ENCODE peak calls at places on chromosomes 3 and 15, in nine cellular contexts. One of them, this sample, is unnamed.

GRCh38 chr3:190617185-190617584 is 103.3 kb downstream of the IL1RAP start:
- DNase-seq in H1: no peak
- DNase-seq in stomach: no peak
- DNase-seq in HepG2: peak
- DNase-seq in suprapubic skin: no peak
- DNase-seq in transverse colon: peak
- DNase-seq in ovary: no peak
- DNase-seq in A549: no peak
- DNase-seq in upper lobe of left lung: no peak
- DNase-seq in this sample: peak

GRCh38 chr15:29183071-29183831 is 86.4 kb downstream of the NSMCE3 start:
- DNase-seq in H1: no peak
- DNase-seq in HepG2: no peak
- DNase-seq in suprapubic skin: no peak
- DNase-seq in transverse colon: no peak
- DNase-seq in upper lobe of left lung: no peak
- DNase-seq in ovary: no peak
- DNase-seq in A549: no peak
- DNase-seq in stomach: no peak
- DNase-seq in this sample: no peak

GRCh38 chr3:170622369-170623159 is 36.7 kb upstream of the SLC7A14 start:
- DNase-seq in stomach: no peak
- DNase-seq in H1: no peak
- DNase-seq in HepG2: no peak
- DNase-seq in upper lobe of left lung: no peak
- DNase-seq in suprapubic skin: no peak
- DNase-seq in A549: no peak
- DNase-seq in transverse colon: no peak
- DNase-seq in ovary: peak
- DNase-seq in this sample: no peak

GRCh38 chr3:195708066-195708465 is 12.7 kb upstream of the MUC20 start:
- DNase-seq in stomach: no peak
- DNase-seq in A549: no peak
- DNase-seq in ovary: no peak
- DNase-seq in HepG2: no peak
- DNase-seq in suprapubic skin: no peak
- DNase-seq in transverse colon: no peak
- DNase-seq in H1: no peak
- DNase-seq in upper lobe of left lung: no peak
- DNase-seq in this sample: no peak

GRCh38 chr3:144053121-144053520 is 81.5 kb downstream of the DIPK2A start:
- DNase-seq in HepG2: no peak
- DNase-seq in upper lobe of left lung: no peak
- DNase-seq in stomach: no peak
- DNase-seq in A549: no peak
- DNase-seq in ovary: no peak
- DNase-seq in suprapubic skin: no peak
- DNase-seq in transverse colon: no peak
- DNase-seq in H1: no peak
- DNase-seq in this sample: no peak

GRCh38 chr3:184173374-184173722 is 1.3 kb upstream of the AP2M1 start:
- DNase-seq in stomach: no peak
- DNase-seq in ovary: no peak
- DNase-seq in transverse colon: no peak
- DNase-seq in H1: no peak
- DNase-seq in suprapubic skin: no peak
- DNase-seq in HepG2: no peak
- DNase-seq in A549: no peak
- DNase-seq in upper lobe of left lung: no peak
- DNase-seq in this sample: no peak

GRCh38 chr15:82599862-82600261 is 47.3 kb downstream of the CPEB1 start:
- DNase-seq in H1: no peak
- DNase-seq in stomach: no peak
- DNase-seq in HepG2: no peak
- DNase-seq in ovary: no peak
- DNase-seq in upper lobe of left lung: no peak
- DNase-seq in A549: no peak
- DNase-seq in suprapubic skin: no peak
- DNase-seq in transverse colon: no peak
- DNase-seq in this sample: no peak

GRCh38 chr3:178182337-178182761 is 353.9 kb upstream of the KCNMB2 start:
- DNase-seq in ovary: no peak
- DNase-seq in upper lobe of left lung: no peak
- DNase-seq in HepG2: no peak
- DNase-seq in transverse colon: no peak
- DNase-seq in stomach: no peak
- DNase-seq in A549: no peak
- DNase-seq in suprapubic skin: no peak
- DNase-seq in H1: no peak
- DNase-seq in this sample: no peak

GRCh38 chr3:187795207-187795960 is 50.1 kb upstream of the BCL6 start:
- DNase-seq in suprapubic skin: no peak
- DNase-seq in HepG2: no peak
- DNase-seq in transverse colon: peak
- DNase-seq in upper lobe of left lung: peak
- DNase-seq in ovary: no peak
- DNase-seq in A549: no peak
- DNase-seq in H1: no peak
- DNase-seq in stomach: peak
- DNase-seq in this sample: no peak

GRCh38 chr3:38836561-38836960 is 20.5 kb upstream of the SCN10A start:
- DNase-seq in suprapubic skin: no peak
- DNase-seq in A549: no peak
- DNase-seq in upper lobe of left lung: peak
- DNase-seq in ovary: no peak
- DNase-seq in stomach: no peak
- DNase-seq in transverse colon: no peak
- DNase-seq in HepG2: no peak
- DNase-seq in H1: no peak
- DNase-seq in this sample: no peak

GRCh38 chr3:126618760-126619159 is 36.2 kb downstream of the TXNRD3 start:
- DNase-seq in transverse colon: no peak
- DNase-seq in ovary: no peak
- DNase-seq in HepG2: no peak
- DNase-seq in A549: no peak
- DNase-seq in upper lobe of left lung: no peak
- DNase-seq in H1: no peak
- DNase-seq in suprapubic skin: no peak
- DNase-seq in stomach: no peak
- DNase-seq in this sample: no peak

GRCh38 chr3:169153614-169154013 is 509.9 kb downstream of the MECOM start:
- DNase-seq in HepG2: no peak
- DNase-seq in transverse colon: no peak
- DNase-seq in H1: no peak
- DNase-seq in ovary: no peak
- DNase-seq in stomach: no peak
- DNase-seq in upper lobe of left lung: no peak
- DNase-seq in suprapubic skin: no peak
- DNase-seq in A549: no peak
- DNase-seq in this sample: no peak

GRCh38 chr3:136778865-136779264 is 26.7 kb upstream of the STAG1 start:
- DNase-seq in ovary: no peak
- DNase-seq in transverse colon: no peak
- DNase-seq in suprapubic skin: no peak
- DNase-seq in stomach: no peak
- DNase-seq in HepG2: no peak
- DNase-seq in A549: no peak
- DNase-seq in upper lobe of left lung: no peak
- DNase-seq in H1: no peak
- DNase-seq in this sample: no peak

GRCh38 chr15:92627014-92627413 is 28.6 kb downstream of the FAM174B start:
- DNase-seq in transverse colon: no peak
- DNase-seq in ovary: no peak
- DNase-seq in A549: no peak
- DNase-seq in upper lobe of left lung: no peak
- DNase-seq in H1: no peak
- DNase-seq in suprapubic skin: no peak
- DNase-seq in HepG2: no peak
- DNase-seq in stomach: peak
- DNase-seq in this sample: no peak

GRCh38 chr3:76131396-76132153 is 346.2 kb upstream of the ZNF717 start:
- DNase-seq in HepG2: no peak
- DNase-seq in stomach: no peak
- DNase-seq in A549: no peak
- DNase-seq in transverse colon: no peak
- DNase-seq in H1: no peak
- DNase-seq in ovary: no peak
- DNase-seq in suprapubic skin: no peak
- DNase-seq in upper lobe of left lung: no peak
- DNase-seq in this sample: no peak

GRCh38 chr15:38531509-38531908 is 33.1 kb downstream of the RASGRP1 start:
- DNase-seq in HepG2: no peak
- DNase-seq in upper lobe of left lung: no peak
- DNase-seq in stomach: no peak
- DNase-seq in suprapubic skin: no peak
- DNase-seq in ovary: no peak
- DNase-seq in transverse colon: no peak
- DNase-seq in A549: no peak
- DNase-seq in H1: no peak
- DNase-seq in this sample: no peak

GRCh38 chr3:48507256-48508061 is 3.5 kb upstream of the SHISA5 start:
- DNase-seq in HepG2: peak
- DNase-seq in H1: peak
- DNase-seq in upper lobe of left lung: no peak
- DNase-seq in transverse colon: peak
- DNase-seq in A549: peak
- DNase-seq in ovary: no peak
- DNase-seq in suprapubic skin: peak
- DNase-seq in stomach: peak
- DNase-seq in this sample: peak

GRCh38 chr15:78075490-78076230 is 1.9 kb downstream of the TBC1D2B start:
- DNase-seq in ovary: peak
- DNase-seq in suprapubic skin: peak
- DNase-seq in A549: no peak
- DNase-seq in stomach: peak
- DNase-seq in transverse colon: peak
- DNase-seq in HepG2: peak
- DNase-seq in H1: no peak
- DNase-seq in upper lobe of left lung: no peak
- DNase-seq in this sample: peak

GRCh38 chr3:25493246-25493645 is 65.2 kb downstream of the RARB start:
- DNase-seq in HepG2: no peak
- DNase-seq in upper lobe of left lung: no peak
- DNase-seq in transverse colon: no peak
- DNase-seq in A549: no peak
- DNase-seq in H1: no peak
- DNase-seq in stomach: no peak
- DNase-seq in suprapubic skin: no peak
- DNase-seq in ovary: no peak
- DNase-seq in this sample: no peak

GRCh38 chr3:14324224-14324944 is 78.0 kb upstream of the SLC6A6 start:
- DNase-seq in A549: no peak
- DNase-seq in stomach: no peak
- DNase-seq in H1: no peak
- DNase-seq in suprapubic skin: peak
- DNase-seq in ovary: no peak
- DNase-seq in upper lobe of left lung: no peak
- DNase-seq in transverse colon: no peak
- DNase-seq in HepG2: no peak
- DNase-seq in this sample: no peak
- TF ChIP-seq POLR2A in A549: no peak
- TF ChIP-seq POLR2A in stomach: no peak
- TF ChIP-seq POLR2A in H1: no peak
- TF ChIP-seq POLR2A in suprapubic skin: no peak
- TF ChIP-seq POLR2A in ovary: no peak
- TF ChIP-seq POLR2A in upper lobe of left lung: no peak
- TF ChIP-seq POLR2A in transverse colon: no peak
- TF ChIP-seq POLR2A in HepG2: no peak
- TF ChIP-seq POLR2A in this sample: no peak

GRCh38 chr15:69978603-69979002 is 119.1 kb downstream of the TLE3 start:
- DNase-seq in stomach: no peak
- DNase-seq in ovary: no peak
- DNase-seq in HepG2: no peak
- DNase-seq in A549: no peak
- DNase-seq in H1: no peak
- DNase-seq in suprapubic skin: no peak
- DNase-seq in transverse colon: no peak
- DNase-seq in upper lobe of left lung: no peak
- DNase-seq in this sample: no peak
- TF ChIP-seq EP300 in stomach: no peak
- TF ChIP-seq EP300 in ovary: no peak
- TF ChIP-seq EP300 in HepG2: no peak
- TF ChIP-seq EP300 in A549: no peak
- TF ChIP-seq EP300 in H1: no peak
- TF ChIP-seq EP300 in suprapubic skin: no peak
- TF ChIP-seq EP300 in transverse colon: no peak
- TF ChIP-seq EP300 in upper lobe of left lung: no peak
- TF ChIP-seq EP300 in this sample: no peak

DNA sequence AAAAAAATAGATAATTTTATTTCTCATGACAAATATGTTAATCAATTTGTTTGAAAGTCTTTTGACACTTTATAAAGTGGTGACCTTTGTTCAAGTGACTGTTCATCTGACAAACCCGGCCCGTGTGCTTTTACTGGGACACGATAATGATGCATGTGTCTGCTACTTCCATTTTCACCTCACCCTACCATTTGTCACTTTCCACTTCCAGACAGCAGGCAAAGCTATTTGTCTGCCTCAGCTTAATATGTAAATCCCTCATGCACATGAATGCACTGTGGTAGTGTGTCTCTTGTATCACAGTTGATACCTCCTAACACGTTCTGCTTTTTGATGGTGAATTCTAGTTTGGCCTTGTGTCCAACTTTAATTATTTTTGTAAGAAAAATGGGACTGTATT is 204.3 kb downstream of the BBX start:
- DNase-seq in upper lobe of left lung: no peak
- DNase-seq in stomach: no peak
- DNase-seq in H1: no peak
- DNase-seq in transverse colon: no peak
- DNase-seq in ovary: no peak
- DNase-seq in HepG2: no peak
- DNase-seq in A549: no peak
- DNase-seq in suprapubic skin: no peak
- DNase-seq in this sample: no peak
- TF ChIP-seq CTCF in upper lobe of left lung: no peak
- TF ChIP-seq CTCF in stomach: no peak
- TF ChIP-seq CTCF in H1: no peak
- TF ChIP-seq CTCF in transverse colon: no peak
- TF ChIP-seq CTCF in ovary: no peak
- TF ChIP-seq CTCF in HepG2: no peak
- TF ChIP-seq CTCF in A549: no peak
- TF ChIP-seq CTCF in suprapubic skin: no peak
- TF ChIP-seq CTCF in this sample: no peak

DNA sequence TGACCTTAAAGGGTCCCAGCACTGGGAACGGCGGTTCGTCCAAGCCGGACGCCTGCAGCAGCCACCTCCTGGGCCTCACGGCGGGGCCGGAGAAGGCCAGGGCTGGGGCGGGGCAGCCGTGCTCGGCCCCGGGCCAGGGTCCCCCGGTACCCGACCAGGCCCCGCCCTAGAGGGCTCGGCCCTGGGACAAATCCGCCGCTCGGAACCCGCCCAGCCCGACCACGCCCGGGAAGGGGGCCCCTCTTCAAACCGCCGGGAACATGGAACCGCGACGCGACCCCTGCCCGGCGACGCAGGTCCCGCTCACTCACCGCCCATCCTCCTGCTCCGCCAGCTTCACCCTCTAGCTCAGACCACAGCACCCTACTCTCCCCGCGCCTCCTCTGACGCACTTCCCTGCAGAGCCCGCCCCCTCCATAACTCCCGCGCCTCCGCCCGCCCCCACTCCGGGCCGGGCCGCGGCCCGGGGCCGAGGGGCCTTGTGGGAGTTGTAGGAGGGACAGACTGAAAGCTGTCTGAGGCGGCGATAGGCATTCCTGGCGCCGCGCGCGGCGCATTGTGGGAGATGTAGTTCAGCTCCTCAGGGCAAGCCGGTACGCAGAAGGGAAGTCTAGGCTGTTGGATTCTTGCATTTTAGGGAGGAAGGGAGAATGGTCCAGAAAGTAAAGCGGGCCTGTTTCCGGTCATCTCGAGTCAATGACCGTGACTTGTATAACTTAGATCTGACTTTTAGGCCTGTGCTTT is at the start of gene CLDND1:
- DNase-seq in transverse colon: peak
- DNase-seq in A549: peak
- DNase-seq in upper lobe of left lung: peak
- DNase-seq in suprapubic skin: peak
- DNase-seq in H1: peak
- DNase-seq in stomach: peak
- DNase-seq in ovary: peak
- DNase-seq in HepG2: peak
- DNase-seq in this sample: peak
- TF ChIP-seq POLR2A in transverse colon: peak
- TF ChIP-seq POLR2A in A549: peak
- TF ChIP-seq POLR2A in upper lobe of left lung: no peak
- TF ChIP-seq POLR2A in suprapubic skin: peak
- TF ChIP-seq POLR2A in H1: peak
- TF ChIP-seq POLR2A in stomach: no peak
- TF ChIP-seq POLR2A in ovary: peak
- TF ChIP-seq POLR2A in HepG2: peak
- TF ChIP-seq POLR2A in this sample: peak

This sample was measured in tibial nerve.